ENCODE peak calls at places on chromosome 10, in six cellular contexts. One of them, this sample, is unnamed.

GRCh38 chr10:11164806-11165590 is 147.3 kb downstream of the CELF2 start:
- DNase-seq in stomach: peak
- DNase-seq in lower leg skin: peak
- DNase-seq in psoas muscle: peak
- DNase-seq in Peyer's patch: peak
- DNase-seq in lower lobe of right lung: peak
- DNase-seq in this sample: peak

GRCh38 chr10:20274580-20274979 is 458.3 kb downstream of the PLXDC2 start:
- DNase-seq in stomach: no peak
- DNase-seq in lower leg skin: no peak
- DNase-seq in psoas muscle: no peak
- DNase-seq in Peyer's patch: no peak
- DNase-seq in lower lobe of right lung: no peak
- DNase-seq in this sample: no peak

GRCh38 chr10:129773359-129773990 is 190.6 kb downstream of the EBF3 start:
- DNase-seq in stomach: peak
- DNase-seq in lower leg skin: peak
- DNase-seq in psoas muscle: no peak
- DNase-seq in Peyer's patch: no peak
- DNase-seq in lower lobe of right lung: peak
- DNase-seq in this sample: no peak

GRCh38 chr10:86439544-86439943 is 72.9 kb upstream of the GRID1 start:
- DNase-seq in stomach: peak
- DNase-seq in lower leg skin: peak
- DNase-seq in psoas muscle: peak
- DNase-seq in Peyer's patch: no peak
- DNase-seq in lower lobe of right lung: peak
- DNase-seq in this sample: no peak

GRCh38 chr10:102347236-102347828 is 48.2 kb upstream of the NFKB2 start:
- DNase-seq in stomach: peak
- DNase-seq in lower leg skin: no peak
- DNase-seq in psoas muscle: peak
- DNase-seq in Peyer's patch: no peak
- DNase-seq in lower lobe of right lung: peak
- DNase-seq in this sample: no peak

GRCh38 chr10:130380056-130380455 is 243.9 kb downstream of the GLRX3 start:
- DNase-seq in stomach: no peak
- DNase-seq in lower leg skin: no peak
- DNase-seq in psoas muscle: no peak
- DNase-seq in Peyer's patch: no peak
- DNase-seq in lower lobe of right lung: no peak
- DNase-seq in this sample: no peak

GRCh38 chr10:8052344-8052969 is 2.0 kb upstream of the GATA3 start:
- DNase-seq in stomach: no peak
- DNase-seq in lower leg skin: peak
- DNase-seq in psoas muscle: no peak
- DNase-seq in Peyer's patch: no peak
- DNase-seq in lower lobe of right lung: no peak
- DNase-seq in this sample: no peak

GRCh38 chr10:122308487-122309141 is 37.5 kb downstream of the BTBD16 start:
- DNase-seq in stomach: no peak
- DNase-seq in lower leg skin: no peak
- DNase-seq in psoas muscle: no peak
- DNase-seq in Peyer's patch: no peak
- DNase-seq in lower lobe of right lung: no peak
- DNase-seq in this sample: no peak

GRCh38 chr10:110754375-110755120 is 110.4 kb downstream of the RBM20 start:
- DNase-seq in stomach: no peak
- DNase-seq in lower leg skin: no peak
- DNase-seq in psoas muscle: no peak
- DNase-seq in Peyer's patch: no peak
- DNase-seq in lower lobe of right lung: no peak
- DNase-seq in this sample: no peak

GRCh38 chr10:28922127-28922526 is 244.8 kb downstream of the BAMBI start:
- DNase-seq in stomach: no peak
- DNase-seq in lower leg skin: no peak
- DNase-seq in psoas muscle: no peak
- DNase-seq in Peyer's patch: no peak
- DNase-seq in lower lobe of right lung: no peak
- DNase-seq in this sample: peak

GRCh38 chr10:73979428-73980407 is 18.2 kb upstream of the VCL start:
- DNase-seq in stomach: no peak
- DNase-seq in lower leg skin: no peak
- DNase-seq in psoas muscle: no peak
- DNase-seq in Peyer's patch: no peak
- DNase-seq in lower lobe of right lung: no peak
- DNase-seq in this sample: no peak
- H3K4me3 ChIP-seq in stomach: no peak
- H3K4me3 ChIP-seq in lower leg skin: no peak
- H3K4me3 ChIP-seq in psoas muscle: no peak
- H3K4me3 ChIP-seq in Peyer's patch: no peak
- H3K4me3 ChIP-seq in lower lobe of right lung: no peak
- H3K4me3 ChIP-seq in this sample: no peak

DNA sequence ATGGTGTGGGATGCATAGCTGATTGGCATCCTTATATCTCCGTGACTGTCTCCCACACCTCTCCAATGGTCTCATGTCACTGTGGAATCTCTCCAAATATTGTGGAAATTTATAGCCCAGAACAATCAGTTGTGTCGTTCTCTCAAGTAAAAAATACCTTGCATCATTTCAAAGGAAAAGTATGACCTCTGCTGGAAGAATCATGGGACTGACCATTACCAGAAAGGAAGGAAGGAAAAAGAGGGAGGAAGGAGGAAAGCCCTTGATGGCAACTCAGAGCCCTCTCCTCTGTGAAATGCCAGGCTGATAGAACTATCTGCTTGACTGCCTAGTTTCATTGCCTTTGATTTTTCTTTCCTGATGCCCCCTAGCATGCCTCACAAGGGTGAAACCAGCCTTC is 76.3 kb downstream of the FOXI2 start:
- DNase-seq in stomach: no peak
- DNase-seq in lower leg skin: no peak
- DNase-seq in psoas muscle: no peak
- DNase-seq in Peyer's patch: no peak
- DNase-seq in lower lobe of right lung: no peak
- DNase-seq in this sample: no peak
- TF ChIP-seq CTCF in stomach: no peak
- TF ChIP-seq CTCF in lower leg skin: no peak
- TF ChIP-seq CTCF in psoas muscle: no peak
- TF ChIP-seq CTCF in Peyer's patch: no peak
- TF ChIP-seq CTCF in lower lobe of right lung: peak
- TF ChIP-seq CTCF in this sample: peak

GRCh38 chr10:43361532-43362190 is 9.8 kb upstream of the FXYD4 start:
- DNase-seq in stomach: no peak
- DNase-seq in lower leg skin: no peak
- DNase-seq in psoas muscle: no peak
- DNase-seq in Peyer's patch: peak
- DNase-seq in lower lobe of right lung: no peak
- DNase-seq in this sample: no peak
- H3K4me3 ChIP-seq in stomach: peak
- H3K4me3 ChIP-seq in lower leg skin: peak
- H3K4me3 ChIP-seq in psoas muscle: peak
- H3K4me3 ChIP-seq in Peyer's patch: peak
- H3K4me3 ChIP-seq in lower lobe of right lung: peak
- H3K4me3 ChIP-seq in this sample: peak

GRCh38 chr10:23438547-23439451 is at the start of gene OTUD1:
- DNase-seq in stomach: peak
- DNase-seq in lower leg skin: peak
- DNase-seq in psoas muscle: peak
- DNase-seq in Peyer's patch: peak
- DNase-seq in lower lobe of right lung: peak
- DNase-seq in this sample: peak
- TF ChIP-seq CTCF in stomach: no peak
- TF ChIP-seq CTCF in lower leg skin: no peak
- TF ChIP-seq CTCF in psoas muscle: peak
- TF ChIP-seq CTCF in Peyer's patch: peak
- TF ChIP-seq CTCF in lower lobe of right lung: peak
- TF ChIP-seq CTCF in this sample: peak

GRCh38 chr10:87579563-87579962 is 74.9 kb downstream of the MINPP1 start:
- DNase-seq in stomach: no peak
- DNase-seq in lower leg skin: no peak
- DNase-seq in psoas muscle: no peak
- DNase-seq in Peyer's patch: no peak
- DNase-seq in lower lobe of right lung: no peak
- DNase-seq in this sample: no peak
- H3K4me3 ChIP-seq in stomach: no peak
- H3K4me3 ChIP-seq in lower leg skin: no peak
- H3K4me3 ChIP-seq in psoas muscle: no peak
- H3K4me3 ChIP-seq in Peyer's patch: peak
- H3K4me3 ChIP-seq in lower lobe of right lung: no peak
- H3K4me3 ChIP-seq in this sample: no peak

This sample was measured in esophagus muscularis mucosa.